ENCODE peak calls at places on chromosomes 3 and 15, in six cellular contexts. One of them, this sample, is unnamed.

GRCh38 chr3:40827942-40828688 is 303.4 kb downstream of the ZNF621 start:
- DNase-seq in psoas muscle: peak; percentile 69
- DNase-seq in thyroid gland: peak; percentile 81
- DNase-seq in brain microvascular endothelial cell: peak; percentile 57
- DNase-seq in stomach: no peak
- DNase-seq in GM13977: no peak
- DNase-seq in this sample: no peak

GRCh38 chr3:37945407-37945802 is 45.2 kb upstream of the VILL start:
- DNase-seq in psoas muscle: no peak
- DNase-seq in thyroid gland: no peak
- DNase-seq in GM13977: no peak
- DNase-seq in brain microvascular endothelial cell: no peak
- DNase-seq in stomach: no peak
- DNase-seq in this sample: no peak

GRCh38 chr3:16523778-16524177 is 10.3 kb upstream of the RFTN1 start:
- DNase-seq in stomach: no peak
- DNase-seq in GM13977: no peak
- DNase-seq in brain microvascular endothelial cell: peak; percentile 38
- DNase-seq in thyroid gland: no peak
- DNase-seq in psoas muscle: no peak
- DNase-seq in this sample: no peak

GRCh38 chr3:174436367-174436766 is 422.8 kb upstream of the NAALADL2 start:
- DNase-seq in stomach: no peak
- DNase-seq in thyroid gland: no peak
- DNase-seq in psoas muscle: no peak
- DNase-seq in brain microvascular endothelial cell: no peak
- DNase-seq in GM13977: no peak
- DNase-seq in this sample: no peak

GRCh38 chr3:100164730-100165129 is 50.4 kb upstream of the FILIP1L start:
- DNase-seq in thyroid gland: no peak
- DNase-seq in brain microvascular endothelial cell: no peak
- DNase-seq in psoas muscle: no peak
- DNase-seq in stomach: no peak
- DNase-seq in GM13977: no peak
- DNase-seq in this sample: no peak

GRCh38 chr3:190265795-190266194 is 56.5 kb downstream of the CLDN1 start:
- DNase-seq in psoas muscle: no peak
- DNase-seq in GM13977: no peak
- DNase-seq in brain microvascular endothelial cell: peak; percentile 48
- DNase-seq in thyroid gland: no peak
- DNase-seq in stomach: no peak
- DNase-seq in this sample: no peak

GRCh38 chr3:204102-204501 is 7.5 kb downstream of the CHL1 start:
- DNase-seq in stomach: no peak
- DNase-seq in brain microvascular endothelial cell: no peak
- DNase-seq in thyroid gland: no peak
- DNase-seq in GM13977: no peak
- DNase-seq in psoas muscle: no peak
- DNase-seq in this sample: no peak

GRCh38 chr15:51255533-51255932 is 82.9 kb downstream of the CYP19A1 start:
- DNase-seq in brain microvascular endothelial cell: no peak
- DNase-seq in psoas muscle: no peak
- DNase-seq in stomach: no peak
- DNase-seq in thyroid gland: no peak
- DNase-seq in GM13977: no peak
- DNase-seq in this sample: no peak

GRCh38 chr3:111809196-111809595 is 49.9 kb upstream of the PHLDB2 start:
- DNase-seq in thyroid gland: no peak
- DNase-seq in GM13977: no peak
- DNase-seq in brain microvascular endothelial cell: peak; percentile 78
- DNase-seq in psoas muscle: no peak
- DNase-seq in stomach: no peak
- DNase-seq in this sample: no peak

GRCh38 chr3:12796171-12797123 is at the start of gene CAND2:
- DNase-seq in stomach: peak; percentile 55
- DNase-seq in GM13977: peak; percentile 64
- DNase-seq in thyroid gland: peak; percentile 70
- DNase-seq in brain microvascular endothelial cell: peak; percentile 5
- DNase-seq in psoas muscle: peak; percentile 90
- DNase-seq in this sample: peak; percentile 43

GRCh38 chr3:73510784-73511183 is 114.0 kb downstream of the PDZRN3 start:
- DNase-seq in brain microvascular endothelial cell: no peak
- DNase-seq in thyroid gland: no peak
- DNase-seq in GM13977: no peak
- DNase-seq in stomach: no peak
- DNase-seq in psoas muscle: no peak
- DNase-seq in this sample: no peak

GRCh38 chr15:69755571-69756310 is 303.1 kb downstream of the RPLP1 start:
- DNase-seq in GM13977: peak; percentile 76
- DNase-seq in stomach: no peak
- DNase-seq in brain microvascular endothelial cell: no peak
- DNase-seq in psoas muscle: no peak
- DNase-seq in thyroid gland: no peak
- DNase-seq in this sample: peak; percentile 79

GRCh38 chr3:17850448-17850847 is 108.0 kb upstream of the TBC1D5 start:
- DNase-seq in thyroid gland: no peak
- DNase-seq in psoas muscle: no peak
- DNase-seq in brain microvascular endothelial cell: no peak
- DNase-seq in GM13977: no peak
- DNase-seq in stomach: no peak
- DNase-seq in this sample: no peak

GRCh38 chr3:149936812-149937230 is 33.9 kb downstream of the PFN2 start:
- DNase-seq in GM13977: peak; percentile 31
- DNase-seq in psoas muscle: no peak
- DNase-seq in stomach: peak; percentile 52
- DNase-seq in brain microvascular endothelial cell: peak; percentile 54
- DNase-seq in thyroid gland: peak; percentile 49
- DNase-seq in this sample: peak; percentile 40

GRCh38 chr3:111610189-111610588 is 15.0 kb upstream of the ZBED2 start:
- DNase-seq in GM13977: no peak
- DNase-seq in thyroid gland: no peak
- DNase-seq in brain microvascular endothelial cell: no peak
- DNase-seq in psoas muscle: no peak
- DNase-seq in stomach: no peak
- DNase-seq in this sample: no peak

GRCh38 chr15:72902245-72902928 is 118.8 kb upstream of the ADPGK start:
- DNase-seq in stomach: peak; percentile 32
- DNase-seq in psoas muscle: peak; percentile 86
- DNase-seq in thyroid gland: peak; percentile 13
- DNase-seq in brain microvascular endothelial cell: peak; percentile 18
- DNase-seq in GM13977: no peak
- DNase-seq in this sample: no peak

GRCh38 chr3:31204026-31204795 is 309.8 kb upstream of the GADL1 start:
- DNase-seq in thyroid gland: no peak
- DNase-seq in psoas muscle: no peak
- DNase-seq in brain microvascular endothelial cell: no peak
- DNase-seq in GM13977: no peak
- DNase-seq in stomach: no peak
- DNase-seq in this sample: no peak

GRCh38 chr15:55530861-55531313 is 22.9 kb upstream of the DNAAF4 start:
- DNase-seq in thyroid gland: peak; percentile 79
- DNase-seq in GM13977: no peak
- DNase-seq in brain microvascular endothelial cell: peak; percentile 12
- DNase-seq in stomach: no peak
- DNase-seq in psoas muscle: no peak
- DNase-seq in this sample: no peak

GRCh38 chr3:124579641-124580040 is 150.6 kb upstream of the UMPS start:
- DNase-seq in brain microvascular endothelial cell: no peak
- DNase-seq in psoas muscle: no peak
- DNase-seq in stomach: no peak
- DNase-seq in thyroid gland: no peak
- DNase-seq in GM13977: no peak
- DNase-seq in this sample: no peak

GRCh38 chr3:57030711-57031110 is 29.8 kb upstream of the SPATA12 start:
- DNase-seq in stomach: no peak
- DNase-seq in brain microvascular endothelial cell: no peak
- DNase-seq in thyroid gland: no peak
- DNase-seq in psoas muscle: no peak
- DNase-seq in GM13977: no peak
- DNase-seq in this sample: no peak

GRCh38 chr15:53786421-53786820 is 27.0 kb upstream of the WDR72 start:
- DNase-seq in brain microvascular endothelial cell: no peak
- DNase-seq in thyroid gland: no peak
- DNase-seq in psoas muscle: no peak
- DNase-seq in stomach: no peak
- DNase-seq in GM13977: no peak
- DNase-seq in this sample: no peak
- TF ChIP-seq CTCF in brain microvascular endothelial cell: no peak
- TF ChIP-seq CTCF in thyroid gland: no peak
- TF ChIP-seq CTCF in psoas muscle: no peak
- TF ChIP-seq CTCF in stomach: no peak
- TF ChIP-seq CTCF in GM13977: no peak
- TF ChIP-seq CTCF in this sample: no peak

DNA sequence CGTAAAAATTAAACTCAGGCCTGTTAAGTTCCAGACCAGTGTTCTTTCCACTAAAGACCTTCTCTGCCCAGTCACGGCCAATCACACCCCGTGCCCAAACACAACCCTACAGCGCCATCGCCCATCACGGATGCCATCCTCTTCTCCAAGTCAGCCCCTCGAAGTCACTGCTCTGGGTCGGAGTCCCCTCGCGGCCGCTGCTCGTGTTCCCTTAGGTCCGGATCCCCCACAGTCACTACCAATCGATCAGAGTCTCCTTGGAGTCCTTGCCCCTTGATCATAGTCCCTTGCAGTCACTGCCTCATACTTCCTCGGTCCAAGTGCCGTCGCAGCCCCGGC is 491 bp downstream of the PCYT1A start:
- DNase-seq in thyroid gland: peak; percentile 47
- DNase-seq in stomach: no peak
- DNase-seq in psoas muscle: peak; percentile 63
- DNase-seq in brain microvascular endothelial cell: no peak
- DNase-seq in GM13977: no peak
- DNase-seq in this sample: no peak
- TF ChIP-seq CTCF in thyroid gland: no peak
- TF ChIP-seq CTCF in stomach: no peak
- TF ChIP-seq CTCF in psoas muscle: no peak
- TF ChIP-seq CTCF in brain microvascular endothelial cell: no peak
- TF ChIP-seq CTCF in GM13977: no peak
- TF ChIP-seq CTCF in this sample: no peak

GRCh38 chr3:129890891-129891290 is 2.6 kb downstream of the TMCC1 start:
- DNase-seq in GM13977: no peak
- DNase-seq in psoas muscle: no peak
- DNase-seq in thyroid gland: no peak
- DNase-seq in brain microvascular endothelial cell: no peak
- DNase-seq in stomach: no peak
- DNase-seq in this sample: no peak
- TF ChIP-seq CTCF in GM13977: no peak
- TF ChIP-seq CTCF in psoas muscle: no peak
- TF ChIP-seq CTCF in thyroid gland: no peak
- TF ChIP-seq CTCF in brain microvascular endothelial cell: no peak
- TF ChIP-seq CTCF in stomach: no peak
- TF ChIP-seq CTCF in this sample: no peak

DNA sequence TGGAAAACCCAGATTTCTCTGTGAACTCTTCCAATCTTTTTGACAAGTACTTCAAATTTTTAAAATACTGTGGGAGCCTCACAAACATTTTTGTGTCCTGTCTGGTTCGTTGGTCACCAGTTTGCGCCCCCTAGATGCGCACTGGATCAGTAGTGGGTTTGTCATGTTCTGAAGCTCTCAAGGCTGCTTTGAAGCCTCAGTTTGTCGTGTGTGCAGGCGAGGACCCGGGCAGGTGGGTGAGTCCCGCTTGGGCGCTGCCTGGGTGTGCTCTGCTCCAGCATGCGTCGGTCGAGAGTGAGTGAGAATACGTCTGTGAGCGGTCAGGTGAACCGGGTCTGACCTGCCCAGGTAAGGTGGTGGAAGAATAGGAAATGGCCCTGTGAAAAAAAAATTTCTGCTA is 17.3 kb upstream of the AEN start:
- DNase-seq in stomach: no peak
- DNase-seq in thyroid gland: peak; percentile 70
- DNase-seq in psoas muscle: no peak
- DNase-seq in GM13977: no peak
- DNase-seq in brain microvascular endothelial cell: no peak
- DNase-seq in this sample: no peak
- TF ChIP-seq CTCF in stomach: no peak
- TF ChIP-seq CTCF in thyroid gland: no peak
- TF ChIP-seq CTCF in psoas muscle: no peak
- TF ChIP-seq CTCF in GM13977: no peak
- TF ChIP-seq CTCF in brain microvascular endothelial cell: no peak
- TF ChIP-seq CTCF in this sample: no peak